ENCODE peak calls at places on chromosomes 7 and 10, in five cellular contexts. One of them, this sample, is unnamed.
A peak's percentile ranks its signal among the peaks of the same experiment; 100 is the strongest.

GRCh38 chr10:119227825-119228224 is 20.5 kb downstream of the GRK5 start:
- DNase-seq in occipital lobe: no peak
- DNase-seq in A172: no peak
- DNase-seq in upper lobe of right lung: no peak
- DNase-seq in T follicular helper cell: no peak
- DNase-seq in this sample: no peak

GRCh38 chr10:62843591-62843990 is 27.4 kb upstream of the EGR2 start:
- DNase-seq in occipital lobe: no peak
- DNase-seq in A172: no peak
- DNase-seq in upper lobe of right lung: no peak
- DNase-seq in T follicular helper cell: no peak
- DNase-seq in this sample: no peak

GRCh38 chr10:75072727-75073126 is 38.7 kb upstream of the SAMD8 start:
- DNase-seq in occipital lobe: no peak
- DNase-seq in A172: no peak
- DNase-seq in upper lobe of right lung: no peak
- DNase-seq in T follicular helper cell: no peak
- DNase-seq in this sample: no peak

GRCh38 chr10:15642095-15642494 is 77.6 kb downstream of the ITGA8 start:
- DNase-seq in occipital lobe: no peak
- DNase-seq in A172: peak; percentile 21
- DNase-seq in upper lobe of right lung: no peak
- DNase-seq in T follicular helper cell: no peak
- DNase-seq in this sample: no peak

GRCh38 chr10:58660577-58661255 is 148.0 kb downstream of the BICC1 start:
- DNase-seq in occipital lobe: no peak
- DNase-seq in A172: peak; percentile 35
- DNase-seq in upper lobe of right lung: no peak
- DNase-seq in T follicular helper cell: no peak
- DNase-seq in this sample: no peak

GRCh38 chr10:16950686-16951681 is 133.8 kb upstream of the RSU1 start:
- DNase-seq in occipital lobe: no peak
- DNase-seq in A172: peak; percentile 70
- DNase-seq in upper lobe of right lung: no peak
- DNase-seq in T follicular helper cell: no peak
- DNase-seq in this sample: no peak

GRCh38 chr10:69220510-69220909 is 378 bp downstream of the HKDC1 start:
- DNase-seq in occipital lobe: no peak
- DNase-seq in A172: no peak
- DNase-seq in upper lobe of right lung: no peak
- DNase-seq in T follicular helper cell: no peak
- DNase-seq in this sample: no peak

GRCh38 chr10:51524041-51524440 is 175.4 kb downstream of the CSTF2T start:
- DNase-seq in occipital lobe: no peak
- DNase-seq in A172: no peak
- DNase-seq in upper lobe of right lung: no peak
- DNase-seq in T follicular helper cell: no peak
- DNase-seq in this sample: no peak

GRCh38 chr10:63429280-63429679 is 36.5 kb downstream of the JMJD1C start:
- DNase-seq in occipital lobe: no peak
- DNase-seq in A172: no peak
- DNase-seq in upper lobe of right lung: no peak
- DNase-seq in T follicular helper cell: no peak
- DNase-seq in this sample: no peak

GRCh38 chr10:123704812-123705211 is 38.7 kb downstream of the GPR26 start:
- DNase-seq in occipital lobe: no peak
- DNase-seq in A172: no peak
- DNase-seq in upper lobe of right lung: no peak
- DNase-seq in T follicular helper cell: no peak
- DNase-seq in this sample: no peak

GRCh38 chr10:133072776-133073390 is 14.8 kb upstream of the ADGRA1 start:
- DNase-seq in occipital lobe: no peak
- DNase-seq in A172: no peak
- DNase-seq in upper lobe of right lung: no peak
- DNase-seq in T follicular helper cell: no peak
- DNase-seq in this sample: no peak

GRCh38 chr10:114255227-114255626 is 16.2 kb downstream of the VWA2 start:
- DNase-seq in occipital lobe: no peak
- DNase-seq in A172: no peak
- DNase-seq in upper lobe of right lung: no peak
- DNase-seq in T follicular helper cell: no peak
- DNase-seq in this sample: no peak

GRCh38 chr7:134186022-134186421 is 58.9 kb downstream of the LRGUK start:
- DNase-seq in occipital lobe: no peak
- DNase-seq in A172: no peak
- DNase-seq in upper lobe of right lung: no peak
- DNase-seq in T follicular helper cell: no peak
- DNase-seq in this sample: no peak

GRCh38 chr7:102836977-102837376 is 75.8 kb upstream of the LRRC17 start:
- DNase-seq in occipital lobe: no peak
- DNase-seq in A172: peak; percentile 22
- DNase-seq in upper lobe of right lung: no peak
- DNase-seq in T follicular helper cell: no peak
- DNase-seq in this sample: no peak

GRCh38 chr7:93011351-93012294 is 106.2 kb downstream of the SAMD9 start:
- DNase-seq in occipital lobe: no peak
- DNase-seq in A172: peak; percentile 60
- DNase-seq in upper lobe of right lung: no peak
- DNase-seq in T follicular helper cell: no peak
- DNase-seq in this sample: no peak

GRCh38 chr10:8416192-8416701 is 361.8 kb downstream of the GATA3 start:
- DNase-seq in occipital lobe: no peak
- DNase-seq in A172: no peak
- DNase-seq in upper lobe of right lung: no peak
- DNase-seq in T follicular helper cell: no peak
- DNase-seq in this sample: no peak